ENCODE peak calls at places on chromosomes 1 and 21, in five cellular contexts. Z, C, V, K and O are unnamed samples.

GRCh38 chr1:11731719-11732283 is 4.1 kb upstream of the AGTRAP start:
- DNase-seq in V (peak), C (peak), K (peak), Z (peak), O (peak)

GRCh38 chr1:36053978-36054377 is 29.9 kb upstream of the TEKT2 start:
- DNase-seq in Z (no peak), K (no peak), C (no peak), V (no peak), O (no peak)

GRCh38 chr21:37447288-37447936 is 80.8 kb downstream of the DYRK1A start:
- DNase-seq in K (no peak), C (no peak), V (no peak), Z (no peak), O (no peak)

GRCh38 chr1:202671388-202671787 is 38.9 kb downstream of the SYT2 start:
- DNase-seq in C (no peak), K (no peak), V (no peak), Z (no peak), O (peak)

GRCh38 chr1:69551476-69552324 is 16.0 kb upstream of the LRRC7 start:
- DNase-seq in V (no peak), K (no peak), Z (no peak), C (no peak), O (no peak)

GRCh38 chr1:23026573-23026972 is 7.3 kb downstream of the KDM1A start:
- DNase-seq in Z (no peak), V (no peak), C (no peak), K (no peak), O (no peak)

GRCh38 chr21:43916691-43917514 is 51.9 kb downstream of the AGPAT3 start:
- DNase-seq in Z (no peak), K (no peak), V (no peak), C (no peak), O (no peak)

GRCh38 chr1:174447866-174448530 is at the start of gene GPR52:
- DNase-seq in C (no peak), K (no peak), Z (no peak), V (no peak), O (no peak)

GRCh38 chr1:16048573-16049189 is 5.1 kb downstream of the CLCNKB start:
- DNase-seq in C (peak), V (no peak), K (peak), Z (peak), O (peak)

GRCh38 chr1:37475380-37476086 is 1.2 kb downstream of the ZC3H12A start:
- DNase-seq in K (no peak), V (no peak), C (no peak), Z (peak), O (no peak)

GRCh38 chr21:43333301-43334062 is 93.4 kb downstream of the SIK1 start:
- DNase-seq in C (peak), Z (peak), K (peak), V (peak), O (peak)

GRCh38 chr1:9233241-9233941 is 1.2 kb upstream of the H6PD start:
- DNase-seq in Z (peak), V (peak), C (peak), K (no peak), O (peak)

GRCh38 chr1:98472878-98473277 is 188.6 kb upstream of the SNX7 start:
- DNase-seq in K (no peak), C (no peak), V (no peak), Z (no peak), O (no peak)

GRCh38 chr1:16181887-16182719 is 26.2 kb upstream of the EPHA2 start:
- DNase-seq in K (peak), C (peak), Z (peak), V (peak), O (peak)

GRCh38 chr1:24003331-24003972 is 23.3 kb upstream of the SRSF10 start:
- DNase-seq in C (no peak), V (peak), K (no peak), Z (peak), O (peak)

DNA sequence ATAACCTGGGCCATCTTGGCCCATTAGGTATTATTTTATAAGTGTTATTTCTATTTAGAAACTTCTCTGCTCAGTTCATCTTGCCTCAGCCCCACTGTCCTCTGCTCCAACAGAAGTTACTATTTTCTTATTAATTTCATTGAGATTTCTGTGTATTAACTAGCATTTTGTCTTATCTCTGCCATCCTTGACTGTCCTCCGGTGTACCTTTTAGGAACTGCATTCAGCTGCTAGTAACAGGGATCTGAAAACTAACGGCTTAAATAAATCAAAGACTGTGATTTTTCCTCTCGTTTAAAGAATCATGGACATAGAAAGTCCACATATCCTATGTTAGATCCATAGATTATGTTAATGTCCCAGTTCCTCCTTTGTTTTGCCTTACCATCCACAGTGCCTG is 382.5 kb downstream of the MATN1 start:
- DNase-seq in Z (no peak), V (no peak), C (no peak), K (no peak), O (no peak)
- TF ChIP-seq CTCF in Z (no peak), V (peak), C (no peak), K (peak), O (peak)

GRCh38 chr21:32578107-32578691 is 7.1 kb downstream of the TCP10L start:
- DNase-seq in K (peak), C (no peak), Z (no peak), V (no peak), O (peak)
- TF ChIP-seq CTCF in K (peak), C (no peak), Z (no peak), V (peak), O (peak)

GRCh38 chr1:7679873-7680790 is 91.0 kb upstream of the VAMP3 start:
- DNase-seq in V (no peak), Z (peak), C (no peak), K (peak), O (peak)
- TF ChIP-seq CTCF in V (no peak), Z (no peak), C (no peak), K (no peak), O (no peak)

GRCh38 chr21:39373634-39374033 is 24.7 kb upstream of the HMGN1 start:
- DNase-seq in V (peak), K (no peak), C (no peak), Z (peak), O (peak)
- TF ChIP-seq CTCF in V (peak), K (peak), C (no peak), Z (peak), O (peak)

DNA sequence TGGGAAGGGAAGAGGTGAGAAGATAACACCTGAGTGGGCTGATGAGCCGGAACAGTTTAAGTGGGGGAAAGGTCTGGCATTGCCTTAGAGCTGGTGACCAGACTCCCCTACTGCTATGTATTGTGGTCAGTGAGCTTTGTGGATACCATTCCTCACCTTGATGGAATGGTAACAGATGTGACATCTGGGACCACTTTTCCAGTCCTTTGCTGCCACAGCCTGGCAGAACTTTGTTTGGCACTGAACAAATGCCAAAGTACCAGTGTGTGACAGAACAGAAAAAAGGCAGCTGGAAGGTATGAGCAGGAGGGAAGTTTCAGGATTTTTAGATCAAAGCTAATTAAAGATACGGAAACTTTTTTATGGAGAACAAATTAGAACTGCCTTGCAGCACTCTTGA is 6.2 kb downstream of the MED8 start:
- DNase-seq in V (no peak), K (no peak), Z (no peak), C (no peak), O (no peak)
- TF ChIP-seq CTCF in V (peak), K (no peak), Z (no peak), C (no peak), O (peak)

GRCh38 chr1:80217377-80217986 is 1211.0 kb upstream of the ADGRL4 start:
- DNase-seq in Z (peak), C (no peak), K (peak), V (peak), O (peak)
- TF ChIP-seq CTCF in Z (peak), C (no peak), K (peak), V (peak), O (peak)

DNA sequence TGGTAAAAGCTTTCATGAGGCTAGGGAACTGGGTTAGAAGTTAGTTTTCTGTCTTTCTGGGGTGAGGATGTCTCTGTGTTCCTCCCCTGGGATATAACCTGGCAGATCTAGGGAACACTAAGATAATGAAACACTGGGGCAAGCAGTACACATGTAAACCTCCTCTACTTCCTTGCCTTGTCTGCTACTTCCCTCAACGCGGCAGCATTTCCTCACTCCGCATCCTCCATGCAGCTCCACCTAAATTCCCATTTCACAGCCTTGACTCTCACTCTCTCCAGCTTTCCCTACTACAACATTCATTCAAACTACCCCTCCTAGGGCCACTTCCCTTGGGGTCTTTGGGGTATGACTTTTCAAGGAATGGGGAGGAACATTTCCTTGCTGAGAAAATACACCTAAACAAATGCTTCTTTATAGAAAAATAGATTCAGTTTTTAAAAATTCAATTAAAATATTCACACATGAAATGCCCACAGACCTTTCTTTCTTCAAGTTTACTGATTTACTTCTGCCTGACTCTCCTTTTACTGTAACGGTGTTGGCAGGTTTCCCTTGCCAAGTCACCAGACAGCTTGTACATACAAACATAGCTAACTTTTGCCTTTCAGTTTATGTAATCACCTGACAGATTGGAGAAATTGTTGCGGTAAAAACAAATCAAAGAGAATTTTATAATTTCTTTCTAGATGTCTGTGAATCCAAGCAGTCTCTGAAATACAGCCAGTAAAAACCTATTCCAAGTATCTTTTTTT is 90.1 kb downstream of the TNFSF18 start:
- DNase-seq in C (no peak), K (no peak), Z (peak), V (no peak), O (peak)
- TF ChIP-seq CTCF in C (no peak), K (no peak), Z (no peak), V (no peak), O (no peak)

DNA sequence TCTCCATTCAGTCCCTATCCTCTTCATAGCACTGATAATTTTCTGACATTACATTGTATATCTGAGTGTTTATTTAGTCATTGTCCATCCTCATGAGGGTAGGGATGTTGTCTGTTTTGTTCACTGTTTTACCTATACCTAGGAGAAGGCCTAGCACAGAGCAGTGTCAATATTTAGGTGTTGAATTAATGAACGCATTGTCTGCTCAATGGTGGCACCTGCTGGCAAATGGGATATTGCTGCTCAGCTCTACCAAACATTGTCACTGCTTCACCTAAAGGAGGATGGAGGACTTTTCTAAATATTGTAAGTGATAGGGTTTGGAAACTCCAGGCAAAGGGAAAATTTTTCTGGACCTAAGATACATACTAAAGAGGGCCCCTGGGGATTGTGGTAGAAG is 243.9 kb downstream of the RRAGC start:
- DNase-seq in K (no peak), Z (no peak), C (no peak), V (no peak), O (peak)
- TF ChIP-seq CTCF in K (no peak), Z (no peak), C (no peak), V (peak), O (peak)

GRCh38 chr1:198106007-198106406 is 50.8 kb upstream of the NEK7 start:
- DNase-seq in K (no peak), Z (no peak), C (no peak), V (no peak), O (no peak)
- TF ChIP-seq CTCF in K (no peak), Z (no peak), C (no peak), V (no peak), O (no peak)